ENCODE peak calls at places on chromosomes 3 and 15, in five cellular contexts. One of them, this sample, is unnamed.

GRCh38 chr15:81221449-81221848 is 24.8 kb downstream of the IL16 start:
- DNase-seq in NAMALWA: no peak
- DNase-seq in AG04449: no peak
- DNase-seq in H4: no peak
- DNase-seq in T-helper 2 cell treated with Interferon-gamma antibody and Interleukin-4, amounts not matched to agents 5 μg/mL and 100 μg/mL, for 36 hours: no peak
- DNase-seq in this sample: no peak

GRCh38 chr15:66138096-66138783 is 115.3 kb downstream of the MEGF11 start:
- DNase-seq in NAMALWA: no peak
- DNase-seq in AG04449: no peak
- DNase-seq in H4: no peak
- DNase-seq in T-helper 2 cell treated with Interferon-gamma antibody and Interleukin-4, amounts not matched to agents 5 μg/mL and 100 μg/mL, for 36 hours: no peak
- DNase-seq in this sample: no peak

GRCh38 chr3:11120091-11120845 is 34.0 kb upstream of the HRH1 start:
- DNase-seq in NAMALWA: no peak
- DNase-seq in AG04449: no peak
- DNase-seq in H4: no peak
- DNase-seq in T-helper 2 cell treated with Interferon-gamma antibody and Interleukin-4, amounts not matched to agents 5 μg/mL and 100 μg/mL, for 36 hours: no peak
- DNase-seq in this sample: no peak

GRCh38 chr3:127925384-127925783 is 10.4 kb downstream of the KBTBD12 start:
- DNase-seq in NAMALWA: no peak
- DNase-seq in AG04449: no peak
- DNase-seq in H4: no peak
- DNase-seq in T-helper 2 cell treated with Interferon-gamma antibody and Interleukin-4, amounts not matched to agents 5 μg/mL and 100 μg/mL, for 36 hours: no peak
- DNase-seq in this sample: no peak

GRCh38 chr3:70818145-70818544 is 505.7 kb upstream of the MDFIC2 start:
- DNase-seq in NAMALWA: no peak
- DNase-seq in AG04449: no peak
- DNase-seq in H4: no peak
- DNase-seq in T-helper 2 cell treated with Interferon-gamma antibody and Interleukin-4, amounts not matched to agents 5 μg/mL and 100 μg/mL, for 36 hours: no peak
- DNase-seq in this sample: peak; percentile 54

GRCh38 chr15:83287541-83288027 is 3.1 kb upstream of the BNC1 start:
- DNase-seq in NAMALWA: no peak
- DNase-seq in AG04449: peak; percentile 95
- DNase-seq in H4: peak; percentile 50
- DNase-seq in T-helper 2 cell treated with Interferon-gamma antibody and Interleukin-4, amounts not matched to agents 5 μg/mL and 100 μg/mL, for 36 hours: no peak
- DNase-seq in this sample: no peak

GRCh38 chr15:62588930-62589655 is 424.0 kb upstream of the C2CD4B start:
- DNase-seq in NAMALWA: no peak
- DNase-seq in AG04449: no peak
- DNase-seq in H4: no peak
- DNase-seq in T-helper 2 cell treated with Interferon-gamma antibody and Interleukin-4, amounts not matched to agents 5 μg/mL and 100 μg/mL, for 36 hours: no peak
- DNase-seq in this sample: no peak

GRCh38 chr3:49460188-49460885 is 9.7 kb upstream of the DAG1 start:
- DNase-seq in NAMALWA: no peak
- DNase-seq in AG04449: no peak
- DNase-seq in H4: no peak
- DNase-seq in T-helper 2 cell treated with Interferon-gamma antibody and Interleukin-4, amounts not matched to agents 5 μg/mL and 100 μg/mL, for 36 hours: no peak
- DNase-seq in this sample: no peak

GRCh38 chr3:120459196-120459595 is 8.4 kb upstream of the FSTL1 start:
- DNase-seq in NAMALWA: no peak
- DNase-seq in AG04449: no peak
- DNase-seq in H4: no peak
- DNase-seq in T-helper 2 cell treated with Interferon-gamma antibody and Interleukin-4, amounts not matched to agents 5 μg/mL and 100 μg/mL, for 36 hours: no peak
- DNase-seq in this sample: no peak

GRCh38 chr3:107660316-107660976 is 137.7 kb downstream of the BBX start:
- DNase-seq in NAMALWA: peak; percentile 63
- DNase-seq in AG04449: peak; percentile 53
- DNase-seq in H4: peak; percentile 39
- DNase-seq in T-helper 2 cell treated with Interferon-gamma antibody and Interleukin-4, amounts not matched to agents 5 μg/mL and 100 μg/mL, for 36 hours: no peak
- DNase-seq in this sample: no peak

GRCh38 chr3:178170698-178171535 is 365.3 kb upstream of the KCNMB2 start:
- DNase-seq in NAMALWA: peak; percentile 8
- DNase-seq in AG04449: peak; percentile 77
- DNase-seq in H4: peak; percentile 90
- DNase-seq in T-helper 2 cell treated with Interferon-gamma antibody and Interleukin-4, amounts not matched to agents 5 μg/mL and 100 μg/mL, for 36 hours: no peak
- DNase-seq in this sample: no peak

GRCh38 chr15:76163429-76164020 is 103.7 kb downstream of the TMEM266 start:
- DNase-seq in NAMALWA: no peak
- DNase-seq in AG04449: no peak
- DNase-seq in H4: peak; percentile 37
- DNase-seq in T-helper 2 cell treated with Interferon-gamma antibody and Interleukin-4, amounts not matched to agents 5 μg/mL and 100 μg/mL, for 36 hours: no peak
- DNase-seq in this sample: no peak

GRCh38 chr15:73781038-73781925 is 28.1 kb upstream of the INSYN1 start:
- DNase-seq in NAMALWA: peak; percentile 43
- DNase-seq in AG04449: no peak
- DNase-seq in H4: no peak
- DNase-seq in T-helper 2 cell treated with Interferon-gamma antibody and Interleukin-4, amounts not matched to agents 5 μg/mL and 100 μg/mL, for 36 hours: no peak
- DNase-seq in this sample: no peak